ENCODE peak calls at places on chromosomes 5 and 9, in four cellular contexts. One of them, this sample, is unnamed.

GRCh38 chr9:81128701-81129100 is 560.6 kb downstream of the TLE1 start:
- DNase-seq in PC-3: no peak
- DNase-seq in endothelial cell of umbilical vein: no peak
- DNase-seq in neuronal stem cell: no peak
- DNase-seq in this sample: no peak

GRCh38 chr5:5751496-5751895 is 329.0 kb downstream of the ICE1 start:
- DNase-seq in PC-3: no peak
- DNase-seq in endothelial cell of umbilical vein: no peak
- DNase-seq in neuronal stem cell: no peak
- DNase-seq in this sample: no peak

GRCh38 chr5:65142511-65143011 is 339.2 kb downstream of the ADAMTS6 start:
- DNase-seq in PC-3: peak; percentile 37
- DNase-seq in endothelial cell of umbilical vein: peak; percentile 68
- DNase-seq in neuronal stem cell: peak; percentile 82
- DNase-seq in this sample: no peak

GRCh38 chr9:132498811-132499210 is 83.6 kb upstream of the BARHL1 start:
- DNase-seq in PC-3: no peak
- DNase-seq in endothelial cell of umbilical vein: no peak
- DNase-seq in neuronal stem cell: no peak
- DNase-seq in this sample: no peak

GRCh38 chr9:87336914-87337333 is 160.7 kb upstream of the DAPK1 start:
- DNase-seq in PC-3: peak; percentile 44
- DNase-seq in endothelial cell of umbilical vein: peak; percentile 77
- DNase-seq in neuronal stem cell: peak; percentile 65
- DNase-seq in this sample: peak; percentile 64

GRCh38 chr9:79542735-79543504 is 28.8 kb upstream of the TLE4 start:
- DNase-seq in PC-3: no peak
- DNase-seq in endothelial cell of umbilical vein: no peak
- DNase-seq in neuronal stem cell: no peak
- DNase-seq in this sample: no peak

GRCh38 chr5:148734518-148734917 is 80.2 kb upstream of the HTR4 start:
- DNase-seq in PC-3: peak; percentile 58
- DNase-seq in endothelial cell of umbilical vein: no peak
- DNase-seq in neuronal stem cell: no peak
- DNase-seq in this sample: no peak

GRCh38 chr9:121984726-121985402 is 108.2 kb downstream of the TTLL11 start:
- DNase-seq in PC-3: no peak
- DNase-seq in endothelial cell of umbilical vein: peak; percentile 30
- DNase-seq in neuronal stem cell: no peak
- DNase-seq in this sample: peak; percentile 38

GRCh38 chr5:96347502-96348292 is 85.4 kb downstream of the PCSK1 start:
- DNase-seq in PC-3: no peak
- DNase-seq in endothelial cell of umbilical vein: peak; percentile 30
- DNase-seq in neuronal stem cell: no peak
- DNase-seq in this sample: no peak

GRCh38 chr9:74742792-74743389 is 144.8 kb downstream of the TRPM6 start:
- DNase-seq in PC-3: peak; percentile 42
- DNase-seq in endothelial cell of umbilical vein: peak; percentile 44
- DNase-seq in neuronal stem cell: peak; percentile 38
- DNase-seq in this sample: peak; percentile 17

GRCh38 chr5:112812549-112812948 is 48.5 kb upstream of the SRP19 start:
- DNase-seq in PC-3: no peak
- DNase-seq in endothelial cell of umbilical vein: no peak
- DNase-seq in neuronal stem cell: no peak
- DNase-seq in this sample: no peak

GRCh38 chr5:72470817-72471216 is 36.4 kb downstream of the ZNF366 start:
- DNase-seq in PC-3: peak; percentile 83
- DNase-seq in endothelial cell of umbilical vein: no peak
- DNase-seq in neuronal stem cell: no peak
- DNase-seq in this sample: peak; percentile 85

GRCh38 chr5:98128271-98128670 is 645.2 kb upstream of the RGMB start:
- DNase-seq in PC-3: no peak
- DNase-seq in endothelial cell of umbilical vein: no peak
- DNase-seq in neuronal stem cell: no peak
- DNase-seq in this sample: no peak

GRCh38 chr5:1540166-1540565 is 16.4 kb upstream of the LPCAT1 start:
- DNase-seq in PC-3: no peak
- DNase-seq in endothelial cell of umbilical vein: no peak
- DNase-seq in neuronal stem cell: no peak
- DNase-seq in this sample: no peak

GRCh38 chr9:95131023-95131943 is 186.2 kb downstream of the FANCC start:
- DNase-seq in PC-3: peak; percentile 67
- DNase-seq in endothelial cell of umbilical vein: peak; percentile 66
- DNase-seq in neuronal stem cell: peak; percentile 63
- DNase-seq in this sample: peak; percentile 25

GRCh38 chr5:41776435-41776834 is 93.8 kb downstream of the OXCT1 start:
- DNase-seq in PC-3: no peak
- DNase-seq in endothelial cell of umbilical vein: peak; percentile 41
- DNase-seq in neuronal stem cell: no peak
- DNase-seq in this sample: no peak

GRCh38 chr9:100477221-100477620 is 4.3 kb downstream of the TMEFF1 start:
- DNase-seq in PC-3: no peak
- DNase-seq in endothelial cell of umbilical vein: no peak
- DNase-seq in neuronal stem cell: no peak
- DNase-seq in this sample: no peak

GRCh38 chr9:100474082-100474949 is 1.4 kb downstream of the TMEFF1 start:
- DNase-seq in PC-3: no peak
- DNase-seq in endothelial cell of umbilical vein: peak; percentile 15
- DNase-seq in neuronal stem cell: peak; percentile 70
- DNase-seq in this sample: peak; percentile 9

GRCh38 chr9:100473271-100474081 is 527 bp downstream of the TMEFF1 start:
- DNase-seq in PC-3: peak; percentile 20
- DNase-seq in endothelial cell of umbilical vein: peak; percentile 48
- DNase-seq in neuronal stem cell: peak; percentile 46
- DNase-seq in this sample: peak; percentile 35

GRCh38 chr9:100472725-100473261 is at the start of gene TMEFF1:
- DNase-seq in PC-3: peak; percentile 18
- DNase-seq in endothelial cell of umbilical vein: peak; percentile 61
- DNase-seq in neuronal stem cell: peak; percentile 86
- DNase-seq in this sample: peak; percentile 5

GRCh38 chr9:100474950-100475276 is 2.0 kb downstream of the TMEFF1 start:
- DNase-seq in PC-3: no peak
- DNase-seq in endothelial cell of umbilical vein: no peak
- DNase-seq in neuronal stem cell: no peak
- DNase-seq in this sample: no peak
- H3K4me2 ChIP-seq in PC-3: no peak overlapping the region
- H3K4me2 ChIP-seq in endothelial cell of umbilical vein: no peak overlapping the region
- H3K4me2 ChIP-seq in neuronal stem cell: peak overlapping the region; percentile 65
- H3K4me2 ChIP-seq in this sample: no peak overlapping the region

GRCh38 chr5:81233080-81233634 is at the start of gene CKMT2:
- DNase-seq in PC-3: no peak
- DNase-seq in endothelial cell of umbilical vein: peak; percentile 50
- DNase-seq in neuronal stem cell: peak; percentile 40
- DNase-seq in this sample: no peak
- H3K9ac ChIP-seq in PC-3: no peak within 1 kb of the TSS
- H3K9ac ChIP-seq in endothelial cell of umbilical vein: no peak within 1 kb of the TSS
- H3K9ac ChIP-seq in neuronal stem cell: peak within 1 kb of the TSS; percentile 85
- H3K9ac ChIP-seq in this sample: no peak within 1 kb of the TSS

DNA sequence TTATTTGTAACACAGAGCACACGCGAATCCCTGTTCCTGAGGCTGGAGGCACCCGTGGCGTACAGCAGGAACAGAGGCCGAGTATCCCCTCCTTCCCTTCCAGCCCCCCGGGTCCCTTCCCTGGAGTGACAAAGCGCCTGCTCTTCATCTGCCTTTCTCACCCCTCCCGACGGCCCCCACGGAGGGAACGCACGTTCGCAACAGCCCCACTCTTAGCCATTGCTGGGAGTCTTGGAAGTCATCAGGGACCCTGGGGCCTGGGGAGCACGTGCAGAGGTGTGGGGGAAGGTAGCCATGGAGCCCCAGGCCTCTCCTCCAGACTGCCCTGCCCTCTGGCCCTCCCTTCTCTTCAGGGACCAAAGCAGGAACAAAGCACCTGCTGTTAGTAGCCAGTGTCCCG is 2.5 kb downstream of the AGPAT2 start:
- DNase-seq in PC-3: no peak
- DNase-seq in endothelial cell of umbilical vein: no peak
- DNase-seq in neuronal stem cell: no peak
- DNase-seq in this sample: no peak
- H3K4me2 ChIP-seq in PC-3: peak overlapping the region; percentile 96
- H3K4me2 ChIP-seq in endothelial cell of umbilical vein: no peak overlapping the region
- H3K4me2 ChIP-seq in neuronal stem cell: no peak overlapping the region
- H3K4me2 ChIP-seq in this sample: no peak overlapping the region

GRCh38 chr9:109886617-109887016 is 106.6 kb downstream of the PALM2AKAP2 start:
- DNase-seq in PC-3: peak; percentile 54
- DNase-seq in endothelial cell of umbilical vein: no peak
- DNase-seq in neuronal stem cell: no peak
- DNase-seq in this sample: peak; percentile 59
- H3K9ac ChIP-seq in PC-3: no peak overlapping the region
- H3K9ac ChIP-seq in endothelial cell of umbilical vein: no peak overlapping the region
- H3K9ac ChIP-seq in neuronal stem cell: no peak overlapping the region
- H3K9ac ChIP-seq in this sample: no peak overlapping the region

GRCh38 chr5:140324041-140324833 is 21.3 kb upstream of the PFDN1 start:
- DNase-seq in PC-3: peak; percentile 54
- DNase-seq in endothelial cell of umbilical vein: no peak
- DNase-seq in neuronal stem cell: no peak
- DNase-seq in this sample: no peak
- H3K4me2 ChIP-seq in PC-3: peak overlapping the region; percentile 73
- H3K4me2 ChIP-seq in endothelial cell of umbilical vein: peak overlapping the region; percentile 29
- H3K4me2 ChIP-seq in neuronal stem cell: no peak overlapping the region
- H3K4me2 ChIP-seq in this sample: no peak overlapping the region

DNA sequence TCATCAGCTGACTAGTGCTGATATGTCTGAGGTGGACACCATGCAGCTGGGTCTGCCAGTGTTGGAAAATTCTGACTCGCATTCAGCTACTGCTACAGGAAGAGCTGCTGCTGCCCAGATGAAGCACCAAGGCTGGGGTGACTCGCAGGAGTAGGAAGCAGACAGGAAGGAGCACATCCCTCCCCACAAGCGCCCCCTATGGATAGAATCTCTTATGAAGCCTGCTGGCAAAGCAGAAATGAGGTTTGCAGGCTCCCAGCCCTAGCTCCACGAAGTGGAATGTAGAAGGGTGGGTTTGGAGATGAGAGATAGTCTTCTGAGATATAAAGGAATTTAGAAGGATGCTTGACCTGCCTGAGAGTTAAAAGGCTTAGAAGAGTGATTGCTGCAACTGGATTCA is 443.0 kb downstream of the ACTL7B start:
- DNase-seq in PC-3: peak; percentile 14
- DNase-seq in endothelial cell of umbilical vein: no peak
- DNase-seq in neuronal stem cell: no peak
- DNase-seq in this sample: peak; percentile 15
- H3K9ac ChIP-seq in PC-3: no peak overlapping the region
- H3K9ac ChIP-seq in endothelial cell of umbilical vein: no peak overlapping the region
- H3K9ac ChIP-seq in neuronal stem cell: no peak overlapping the region
- H3K9ac ChIP-seq in this sample: no peak overlapping the region

GRCh38 chr5:15933481-15934207 is 245.9 kb downstream of the MARCHF11 start:
- DNase-seq in PC-3: no peak
- DNase-seq in endothelial cell of umbilical vein: peak; percentile 87
- DNase-seq in neuronal stem cell: peak; percentile 27
- DNase-seq in this sample: no peak
- H3K4me2 ChIP-seq in PC-3: no peak overlapping the region
- H3K4me2 ChIP-seq in endothelial cell of umbilical vein: peak overlapping the region; percentile 49
- H3K4me2 ChIP-seq in neuronal stem cell: no peak overlapping the region
- H3K4me2 ChIP-seq in this sample: no peak overlapping the region

GRCh38 chr5:119129770-119130169 is 58.9 kb downstream of the DMXL1 start:
- DNase-seq in PC-3: no peak
- DNase-seq in endothelial cell of umbilical vein: no peak
- DNase-seq in neuronal stem cell: no peak
- DNase-seq in this sample: no peak
- H3K9ac ChIP-seq in PC-3: no peak overlapping the region
- H3K9ac ChIP-seq in endothelial cell of umbilical vein: no peak overlapping the region
- H3K9ac ChIP-seq in neuronal stem cell: no peak overlapping the region
- H3K9ac ChIP-seq in this sample: no peak overlapping the region

DNA sequence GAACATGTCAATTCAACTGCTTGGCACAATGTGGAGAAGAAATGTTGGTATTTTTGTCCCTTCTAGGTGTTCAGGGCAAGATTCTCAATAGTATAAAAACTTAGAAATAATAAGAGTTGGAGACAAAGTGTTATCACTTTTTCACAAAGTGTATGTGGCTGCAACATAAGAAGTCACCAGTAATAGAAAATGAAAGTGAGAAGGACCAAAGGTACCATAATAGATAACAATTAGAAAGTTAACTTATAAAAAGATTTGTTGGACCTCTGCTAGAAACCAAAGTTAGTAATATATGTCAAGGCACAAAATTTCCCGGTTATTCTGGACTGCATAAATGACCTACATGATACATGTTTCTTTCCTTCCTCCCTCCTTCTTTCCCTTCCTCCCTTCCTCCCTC is 1535.3 kb downstream of the EFNA5 start:
- DNase-seq in PC-3: no peak
- DNase-seq in endothelial cell of umbilical vein: no peak
- DNase-seq in neuronal stem cell: no peak
- DNase-seq in this sample: no peak
- H3K4me2 ChIP-seq in PC-3: no peak overlapping the region
- H3K4me2 ChIP-seq in endothelial cell of umbilical vein: no peak overlapping the region
- H3K4me2 ChIP-seq in neuronal stem cell: no peak overlapping the region
- H3K4me2 ChIP-seq in this sample: no peak overlapping the region

GRCh38 chr5:80667384-80667783 is 12.6 kb upstream of the DHFR start:
- DNase-seq in PC-3: no peak
- DNase-seq in endothelial cell of umbilical vein: no peak
- DNase-seq in neuronal stem cell: no peak
- DNase-seq in this sample: no peak
- H3K9ac ChIP-seq in PC-3: no peak overlapping the region
- H3K9ac ChIP-seq in endothelial cell of umbilical vein: no peak overlapping the region
- H3K9ac ChIP-seq in neuronal stem cell: no peak overlapping the region
- H3K9ac ChIP-seq in this sample: no peak overlapping the region

This sample was measured in mammary epithelial cell.